ENCODE peak calls at places on chromosome 17, in six cellular contexts. S is activated CD8-positive, alpha-beta T cell treated with anti-CD3 and anti-CD28 coated beads for 36 hours; X is Kasumi-1; H is neural progenitor cell; V is lower leg skin; W is astrocyte of the hippocampus. A is an unnamed sample.
A peak's percentile ranks its signal among the peaks of the same experiment; 100 is the strongest.

GRCh38 chr17:50532452-50533024 is at the start of gene EPN3:
- DNase-seq in S (no peak), X (peak; percentile 28), H (peak; percentile 44), V (peak; percentile 58), W (no peak), A (no peak)

GRCh38 chr17:79353548-79353947 is 257.3 kb downstream of the RBFOX3 start:
- DNase-seq in S (no peak), X (no peak), H (no peak), V (no peak), W (no peak), A (no peak)

GRCh38 chr17:50593321-50593720 is 32.8 kb downstream of the CACNA1G start:
- DNase-seq in S (no peak), X (no peak), H (peak; percentile 94), V (no peak), W (peak; percentile 63), A (no peak)

GRCh38 chr17:57898487-57899311 is 48.9 kb upstream of the MRPS23 start:
- DNase-seq in S (no peak), X (no peak), H (peak; percentile 94), V (no peak), W (peak; percentile 96), A (peak; percentile 82)

GRCh38 chr17:1590031-1590746 is 27.6 kb upstream of the PITPNA start:
- DNase-seq in S (peak; percentile 42), X (no peak), H (no peak), V (peak; percentile 58), W (peak; percentile 92), A (peak; percentile 78)

GRCh38 chr17:34781571-34782108 is 179.6 kb downstream of the CCT6B start:
- DNase-seq in S (no peak), X (no peak), H (peak; percentile 68), V (no peak), W (no peak), A (no peak)

GRCh38 chr17:42913527-42913926 is 12.9 kb downstream of the G6PC1 start:
- DNase-seq in S (no peak), X (no peak), H (no peak), V (no peak), W (no peak), A (no peak)

GRCh38 chr17:16930571-16931317 is 41.2 kb downstream of the TNFRSF13B start:
- DNase-seq in S (no peak), X (no peak), H (no peak), V (no peak), W (no peak), A (no peak)

GRCh38 chr17:66494023-66494803 is 191.8 kb downstream of the PRKCA start:
- DNase-seq in S (peak; percentile 30), X (peak; percentile 96), H (no peak), V (no peak), W (peak; percentile 76), A (no peak)

GRCh38 chr17:27896656-27897055 is 3.5 kb upstream of the LYRM9 start:
- DNase-seq in S (no peak), X (no peak), H (no peak), V (no peak), W (no peak), A (no peak)

GRCh38 chr17:80110447-80110812 is 9.0 kb downstream of the GAA start:
- DNase-seq in S (no peak), X (no peak), H (no peak), V (no peak), W (no peak), A (no peak)

GRCh38 chr17:32828822-32829221 is 48.1 kb downstream of the MYO1D start:
- DNase-seq in S (no peak), X (no peak), H (no peak), V (no peak), W (no peak), A (no peak)

GRCh38 chr17:76869209-76869877 is 1.1 kb downstream of the MGAT5B start:
- DNase-seq in S (no peak), X (no peak), H (peak; percentile 64), V (no peak), W (peak; percentile 33), A (no peak)

GRCh38 chr17:76421054-76421427 is 31.9 kb downstream of the UBE2O start:
- DNase-seq in S (no peak), X (no peak), H (no peak), V (no peak), W (no peak), A (no peak)

GRCh38 chr17:27807567-27808470 is 7.5 kb upstream of the NOS2 start:
- DNase-seq in S (peak; percentile 77), X (no peak), H (no peak), V (no peak), W (no peak), A (no peak)

GRCh38 chr17:71631483-71631882 is 489.3 kb upstream of the SOX9 start:
- DNase-seq in S (no peak), X (no peak), H (no peak), V (no peak), W (peak; percentile 48), A (no peak)

GRCh38 chr17:29344201-29344856 is 45.8 kb upstream of the TAOK1 start:
- DNase-seq in S (no peak), X (no peak), H (no peak), V (no peak), W (no peak), A (no peak)

GRCh38 chr17:41100081-41100480 is 1.9 kb downstream of the KRTAP4-16 start:
- DNase-seq in S (no peak), X (peak; percentile 23), H (no peak), V (no peak), W (no peak), A (no peak)

GRCh38 chr17:17387461-17388362 is 84.5 kb downstream of the NT5M start:
- DNase-seq in S (peak; percentile 32), X (no peak), H (peak; percentile 45), V (no peak), W (peak; percentile 27), A (peak; percentile 55)

GRCh38 chr17:66240630-66241029 is 11.4 kb upstream of the APOH start:
- DNase-seq in S (no peak), X (no peak), H (no peak), V (no peak), W (no peak), A (no peak)

GRCh38 chr17:17580662-17581470 is 10.6 kb downstream of the PEMT start:
- DNase-seq in S (no peak), X (no peak), H (no peak), V (no peak), W (no peak), A (no peak)

GRCh38 chr17:4220655-4221054 is 43.1 kb downstream of the ANKFY1 start:
- DNase-seq in S (no peak), X (no peak), H (no peak), V (no peak), W (no peak), A (no peak)

GRCh38 chr17:79652999-79653643 is 42.3 kb upstream of the RBFOX3 start:
- DNase-seq in S (no peak), X (no peak), H (no peak), V (no peak), W (no peak), A (no peak)

GRCh38 chr17:74454197-74455024 is 12.0 kb upstream of the CD300A start:
- DNase-seq in S (peak; percentile 84), X (peak; percentile 59), H (peak; percentile 38), V (peak; percentile 83), W (no peak), A (peak; percentile 96)

GRCh38 chr17:49748791-49749190 is 15.1 kb downstream of the FAM117A start:
- DNase-seq in S (peak; percentile 89), X (no peak), H (no peak), V (no peak), W (no peak), A (no peak)

GRCh38 chr17:79081571-79082276 is 7.1 kb downstream of the ENGASE start:
- DNase-seq in S (no peak), X (no peak), H (no peak), V (no peak), W (no peak), A (no peak)

GRCh38 chr17:76537578-76538280 is at the start of gene CYGB:
- DNase-seq in S (no peak), X (no peak), H (peak; percentile 70), V (no peak), W (peak; percentile 56), A (peak; percentile 74)